ENCODE peak calls at places on chromosomes 11 and 22, in seven cellular contexts. E is HCT116, M is H1, W is SK-N-SH, Z is K562, A is GM12878, V is HepG2. B is an unnamed sample.

GRCh38 chr11:19890308-19890707 is 177.7 kb downstream of the NAV2 start:
- DNase-seq in E (no peak), M (no peak), W (no peak), Z (no peak), A (no peak), V (no peak), B (no peak)

GRCh38 chr11:1048375-1049070 is 12.0 kb upstream of the MUC6 start:
- DNase-seq in E (no peak), M (no peak), W (peak), Z (no peak), A (no peak), V (no peak), B (no peak)

GRCh38 chr11:124863137-124863825 is 2.0 kb upstream of the ROBO3 start:
- DNase-seq in E (no peak), M (no peak), W (peak), Z (no peak), A (no peak), V (peak), B (no peak)

GRCh38 chr22:21941921-21942320 is 10.7 kb downstream of the PPM1F start:
- DNase-seq in E (no peak), M (no peak), W (no peak), Z (no peak), A (no peak), V (no peak), B (no peak)

GRCh38 chr11:134332189-134332631 is 422 bp downstream of the GLB1L2 start:
- DNase-seq in E (no peak), M (no peak), W (peak), Z (peak), A (no peak), V (no peak), B (no peak)

GRCh38 chr11:31240340-31240904 is 129.1 kb downstream of the DCDC1 start:
- DNase-seq in E (peak), M (no peak), W (peak), Z (peak), A (no peak), V (peak), B (peak)

GRCh38 chr11:114257621-114258558 is 38.3 kb upstream of the NNMT start:
- DNase-seq in E (no peak), M (no peak), W (peak), Z (no peak), A (no peak), V (peak), B (no peak)

GRCh38 chr11:117934526-117935307 is 5.5 kb upstream of the TMPRSS13 start:
- DNase-seq in E (no peak), M (no peak), W (no peak), Z (no peak), A (no peak), V (no peak), B (no peak)

GRCh38 chr22:17576475-17576874 is 13.2 kb downstream of the SLC25A18 start:
- DNase-seq in E (no peak), M (no peak), W (no peak), Z (peak), A (no peak), V (no peak), B (no peak)

GRCh38 chr11:45042560-45042959 is 91.9 kb upstream of the TP53I11 start:
- DNase-seq in E (no peak), M (no peak), W (peak), Z (no peak), A (no peak), V (no peak), B (no peak)

GRCh38 chr11:12629601-12630313 is 44.5 kb upstream of the TEAD1 start:
- DNase-seq in E (no peak), M (no peak), W (no peak), Z (no peak), A (no peak), V (no peak), B (no peak)

DNA sequence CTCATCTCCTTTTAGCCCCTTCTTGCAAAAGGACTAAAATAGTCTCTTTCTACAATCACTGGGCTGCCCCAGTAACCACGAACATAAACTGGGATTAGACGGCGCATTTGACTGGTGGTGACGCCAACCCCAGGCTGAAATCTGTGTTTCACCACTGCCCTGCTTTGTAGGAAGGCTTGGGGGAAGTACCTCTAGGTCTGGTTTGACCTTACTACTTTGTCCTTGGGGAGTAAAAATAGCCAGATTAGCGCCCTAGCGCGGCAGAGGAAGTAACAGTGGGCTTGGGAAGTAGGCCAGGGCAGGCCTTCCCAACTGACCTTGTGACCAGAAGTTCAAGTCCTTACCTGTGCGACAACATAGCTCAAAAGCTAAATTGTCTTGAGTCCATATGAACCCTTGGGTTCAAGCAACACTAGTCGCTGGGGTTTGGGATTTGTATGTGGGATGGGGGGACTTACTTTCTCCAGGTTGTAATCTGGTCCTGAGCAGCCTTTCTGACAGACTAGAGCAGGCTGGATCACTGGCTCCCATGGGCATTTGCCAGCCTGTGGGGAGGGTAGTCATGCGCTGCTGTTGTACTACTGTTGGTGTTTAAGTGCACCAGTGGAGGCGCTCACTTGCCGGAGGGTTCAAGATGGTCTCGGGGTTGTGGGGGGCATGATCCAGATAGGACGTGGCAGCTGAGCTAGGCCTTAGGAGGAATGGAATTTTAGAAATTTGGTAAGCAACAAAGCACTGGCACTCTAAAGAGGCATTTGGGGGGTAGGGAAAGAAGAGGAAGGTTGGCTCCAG is 953 bp upstream of the PACS1 start:
- DNase-seq in E (no peak), M (no peak), W (peak), Z (no peak), A (no peak), V (peak), B (peak)
- H3K4me3 ChIP-seq in E (peak), M (peak), W (peak), Z (peak), A (peak), V (peak), B (no peak)

GRCh38 chr11:122202161-122202950 is 86.3 kb upstream of the BLID start:
- DNase-seq in E (peak), M (no peak), W (peak), Z (no peak), A (no peak), V (peak), B (no peak)
- TF ChIP-seq YY1 in E (no peak), M (no peak), W (no peak), Z (no peak), A (no peak), V (no peak), B (no peak)

GRCh38 chr11:67278939-67279588 is 10.0 kb upstream of the ANKRD13D start:
- DNase-seq in E (no peak), M (no peak), W (no peak), Z (no peak), A (no peak), V (no peak), B (no peak)

GRCh38 chr11:67275606-67276409 is 9.5 kb downstream of the GRK2 start:
- DNase-seq in E (no peak), M (no peak), W (no peak), Z (no peak), A (no peak), V (no peak), B (no peak)

GRCh38 chr11:67278135-67278938 is 10.8 kb upstream of the ANKRD13D start:
- DNase-seq in E (no peak), M (no peak), W (no peak), Z (no peak), A (no peak), V (no peak), B (no peak)

GRCh38 chr11:67276821-67277230 is 10.6 kb downstream of the GRK2 start:
- DNase-seq in E (no peak), M (no peak), W (no peak), Z (peak), A (no peak), V (no peak), B (no peak)

DNA sequence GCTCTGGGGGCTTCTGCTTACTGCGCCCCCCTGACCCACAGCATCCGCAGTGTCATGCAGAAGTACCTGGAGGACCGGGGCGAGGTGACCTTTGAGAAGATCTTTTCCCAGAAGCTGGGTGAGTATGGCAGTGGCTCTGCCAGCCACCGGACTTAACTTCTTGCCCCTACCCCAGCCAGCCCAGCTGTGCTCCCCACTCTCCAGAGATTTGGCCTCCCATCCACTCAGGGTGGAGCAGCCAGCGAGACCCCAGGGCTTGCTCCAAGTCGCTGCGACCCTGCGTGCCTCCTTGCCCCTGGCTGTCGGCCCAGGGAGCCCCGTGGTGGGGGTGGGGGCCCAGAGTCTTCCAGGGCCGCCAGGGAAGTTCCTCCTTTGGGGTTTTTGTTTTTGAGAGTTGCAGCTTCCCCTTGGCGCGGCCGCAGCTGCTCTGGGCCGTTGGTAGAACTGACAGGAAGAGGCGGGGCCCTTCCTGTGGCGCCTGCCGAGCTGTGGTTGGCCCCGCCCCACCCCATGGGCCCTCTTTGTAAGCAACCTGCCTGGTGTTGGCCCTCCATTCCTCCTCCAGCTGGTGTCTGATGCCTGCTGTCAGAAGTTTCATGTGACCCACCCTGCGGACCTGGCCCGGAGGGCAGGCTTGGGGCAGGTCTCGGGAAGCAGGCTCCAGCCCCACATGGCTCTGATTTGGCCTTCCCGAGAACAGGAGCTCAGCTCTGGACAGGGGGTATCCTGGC is 11.1 kb downstream of the GRK2 start:
- DNase-seq in E (no peak), M (no peak), W (no peak), Z (peak), A (peak), V (no peak), B (no peak)
- H3K4me3 ChIP-seq in E (peak), M (no peak), W (no peak), Z (peak), A (peak), V (no peak), B (no peak)

GRCh38 chr11:26846222-26846621 is 124.4 kb upstream of the SLC5A12 start:
- DNase-seq in E (no peak), M (no peak), W (no peak), Z (no peak), A (no peak), V (no peak), B (no peak)
- TF ChIP-seq YY1 in E (no peak), M (no peak), W (no peak), Z (no peak), A (no peak), V (no peak), B (no peak)

DNA sequence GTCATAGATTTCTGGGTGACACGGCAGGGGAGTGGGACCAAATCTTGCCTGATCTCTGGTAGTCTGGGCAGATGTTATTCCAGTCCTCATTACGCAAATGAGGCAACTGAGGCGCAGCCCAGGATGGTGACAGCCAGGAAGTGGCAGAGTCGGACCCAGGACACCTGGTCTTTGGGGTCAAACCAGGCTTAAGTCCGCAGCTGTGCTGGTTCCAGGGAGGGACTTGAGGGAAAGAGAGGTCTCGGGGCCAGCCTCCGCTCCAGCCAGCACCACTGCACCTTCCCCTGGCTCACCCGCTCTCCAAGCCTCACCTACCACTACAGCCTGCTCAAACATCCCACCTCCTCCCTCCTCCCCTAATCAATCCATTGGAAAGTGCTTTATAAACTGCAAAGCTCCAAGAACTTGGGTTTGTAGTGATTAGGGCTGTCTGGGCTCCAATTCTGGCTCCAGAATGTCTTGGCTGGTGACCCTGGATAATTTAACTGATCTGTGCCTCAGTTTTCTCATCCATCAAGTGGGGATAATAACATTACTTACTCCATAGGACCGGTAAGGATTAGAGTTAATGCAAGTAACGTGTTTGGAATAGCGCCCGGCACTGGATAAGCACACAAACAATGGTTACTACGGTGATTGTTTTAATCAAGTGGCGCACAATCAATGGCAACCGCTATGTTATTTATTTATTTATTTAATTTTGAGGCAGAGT is 526 bp upstream of the PNPLA5 start:
- DNase-seq in E (no peak), M (no peak), W (no peak), Z (no peak), A (no peak), V (no peak), B (no peak)
- H3K4me3 ChIP-seq in E (peak), M (peak), W (no peak), Z (no peak), A (no peak), V (no peak), B (peak)

GRCh38 chr11:126751242-126751641 is 249.3 kb downstream of the KIRREL3 start:
- DNase-seq in E (no peak), M (no peak), W (no peak), Z (no peak), A (no peak), V (no peak), B (no peak)
- TF ChIP-seq YY1 in E (no peak), M (no peak), W (no peak), Z (no peak), A (no peak), V (no peak), B (no peak)

B was measured in NT2/D1.